ENCODE peak calls at places on chromosomes 13 and 19, in six cellular contexts. N is activated gamma-delta T cell, X is retina, Q is NCI-H748 treated with DMSO at 0.1 percent for 48 hours, I is NCI-H1092, D is MM.1S. G is an unnamed sample.

GRCh38 chr19:4369109-4369887 is 25.9 kb downstream of the MPND start:
- DNase-seq in N (peak), X (no peak), Q (no peak), I (no peak), D (peak), G (no peak)

GRCh38 chr19:2043864-2044708 is 7.0 kb downstream of the MKNK2 start:
- DNase-seq in N (no peak), X (no peak), Q (no peak), I (no peak), D (no peak), G (no peak)

GRCh38 chr13:32624441-32624840 is 38.2 kb downstream of the PDS5B start:
- DNase-seq in N (no peak), X (no peak), Q (no peak), I (no peak), D (no peak), G (no peak)

GRCh38 chr13:50162001-50162400 is 146.8 kb downstream of the KCNRG start:
- DNase-seq in N (no peak), X (no peak), Q (no peak), I (no peak), D (no peak), G (no peak)

GRCh38 chr19:2048104-2048958 is 2.7 kb downstream of the MKNK2 start:
- DNase-seq in N (no peak), X (no peak), Q (no peak), I (no peak), D (peak), G (no peak)

GRCh38 chr19:6379744-6380143 is 4.0 kb upstream of the PSPN start:
- DNase-seq in N (no peak), X (no peak), Q (no peak), I (no peak), D (no peak), G (no peak)

GRCh38 chr19:3453840-3454239 is 26.5 kb downstream of the SMIM24 start:
- DNase-seq in N (no peak), X (no peak), Q (no peak), I (no peak), D (no peak), G (no peak)

GRCh38 chr19:29662604-29663404 is 2.5 kb upstream of the PLEKHF1 start:
- DNase-seq in N (no peak), X (no peak), Q (no peak), I (no peak), D (no peak), G (no peak)

GRCh38 chr13:61029064-61029463 is 386.6 kb downstream of the PCDH20 start:
- DNase-seq in N (no peak), X (no peak), Q (peak), I (no peak), D (no peak), G (peak)

G was measured in A673.